ENCODE peak calls at places on chromosomes 7 and 10, in seven cellular contexts. M is K562, Q is HepG2, K is HCT116, Z is SK-N-SH, A is H1, E is GM12878. H is an unnamed sample.

GRCh38 chr10:38027992-38028391 is 17.5 kb downstream of the ZNF33A start:
- DNase-seq in K (peak), M (no peak), A (no peak), E (no peak), Q (no peak), Z (no peak), H (no peak)

GRCh38 chr10:3477683-3478082 is 305.1 kb upstream of the PITRM1 start:
- DNase-seq in K (no peak), M (no peak), E (peak), Q (no peak), A (no peak), Z (no peak), H (no peak)

GRCh38 chr10:91682912-91683311 is 50.0 kb upstream of the PPP1R3C start:
- DNase-seq in E (no peak), M (no peak), K (no peak), Q (no peak), Z (no peak), A (no peak), H (no peak)

GRCh38 chr7:83324596-83324995 is 161.9 kb upstream of the PCLO start:
- DNase-seq in E (no peak), Z (no peak), Q (no peak), M (no peak), A (no peak), K (no peak), H (no peak)

GRCh38 chr7:102456327-102456726 is 8.3 kb downstream of the ALKBH4 start:
- DNase-seq in M (no peak), Z (no peak), E (no peak), K (peak), Q (no peak), A (no peak), H (no peak)

GRCh38 chr10:103733002-103733419 is 122.4 kb downstream of the SH3PXD2A start:
- DNase-seq in Z (peak), M (no peak), E (no peak), K (no peak), Q (no peak), A (no peak), H (no peak)

GRCh38 chr7:27196287-27196739 is 3.6 kb downstream of the HOXA13 start:
- DNase-seq in Z (peak), Q (peak), E (peak), A (no peak), M (peak), K (no peak), H (peak)

GRCh38 chr7:13036256-13036765 is 348.9 kb downstream of the ARL4A start:
- DNase-seq in Z (no peak), A (no peak), Q (no peak), E (no peak), M (no peak), K (no peak), H (no peak)

GRCh38 chr7:20331912-20332317 is 1.2 kb downstream of the ITGB8 start:
- DNase-seq in K (no peak), Z (no peak), M (no peak), E (no peak), A (no peak), Q (no peak), H (no peak)

GRCh38 chr10:122478971-122479370 is 17.6 kb downstream of the HTRA1 start:
- DNase-seq in E (no peak), K (no peak), Q (no peak), Z (no peak), M (no peak), A (no peak), H (no peak)

GRCh38 chr10:115956225-115957009 is 316.6 kb downstream of the GFRA1 start:
- DNase-seq in Z (no peak), Q (no peak), M (no peak), K (no peak), A (no peak), E (no peak), H (no peak)

GRCh38 chr7:452791-453455 is 66.7 kb downstream of the PDGFA start:
- DNase-seq in K (no peak), Z (no peak), Q (no peak), M (no peak), E (no peak), A (no peak), H (no peak)

GRCh38 chr7:91243591-91244368 is 20.5 kb upstream of the FZD1 start:
- DNase-seq in E (no peak), K (no peak), A (no peak), M (no peak), Q (no peak), Z (no peak), H (no peak)

GRCh38 chr10:46231087-46231486 is 55.7 kb upstream of the ANTXRL start:
- DNase-seq in Q (no peak), Z (no peak), A (no peak), M (no peak), E (no peak), K (no peak), H (no peak)

GRCh38 chr10:9868499-9868898 is 1149.2 kb upstream of the CELF2 start:
- DNase-seq in A (no peak), Z (no peak), E (no peak), Q (no peak), M (no peak), K (no peak), H (no peak)

GRCh38 chr10:30786906-30787305 is 157.4 kb upstream of the LYZL2 start:
- DNase-seq in M (no peak), A (no peak), Z (no peak), E (no peak), Q (no peak), K (no peak), H (no peak)

GRCh38 chr10:30792025-30792424 is 162.5 kb upstream of the LYZL2 start:
- DNase-seq in Z (no peak), K (no peak), Q (no peak), E (no peak), M (no peak), A (no peak), H (no peak)

GRCh38 chr10:30793093-30793492 is 163.5 kb upstream of the LYZL2 start:
- DNase-seq in Z (no peak), Q (no peak), K (no peak), E (no peak), M (no peak), A (no peak), H (no peak)

GRCh38 chr10:30788307-30788706 is 158.8 kb upstream of the LYZL2 start:
- DNase-seq in E (no peak), Z (no peak), M (no peak), Q (no peak), A (no peak), K (no peak), H (no peak)

GRCh38 chr10:30791197-30791611 is 161.7 kb upstream of the LYZL2 start:
- DNase-seq in M (no peak), K (no peak), Z (no peak), A (no peak), Q (no peak), E (no peak), H (no peak)
- TF ChIP-seq JUND in M (no peak), K (no peak), Z (no peak), A (no peak), Q (no peak), E (no peak), H (no peak)

GRCh38 chr10:101935431-101935830 is 91.8 kb upstream of the KCNIP2 start:
- DNase-seq in Q (no peak), E (no peak), M (no peak), A (no peak), K (no peak), Z (no peak), H (no peak)

GRCh38 chr10:101939718-101940117 is 96.1 kb upstream of the KCNIP2 start:
- DNase-seq in Q (no peak), M (no peak), A (no peak), K (no peak), E (no peak), Z (no peak), H (no peak)

GRCh38 chr10:101940916-101941315 is 97.3 kb upstream of the KCNIP2 start:
- DNase-seq in Z (no peak), A (no peak), K (no peak), E (no peak), Q (no peak), M (no peak), H (no peak)

GRCh38 chr10:101939273-101939635 is 95.7 kb upstream of the KCNIP2 start:
- DNase-seq in K (peak), M (no peak), Z (no peak), A (no peak), E (no peak), Q (no peak), H (no peak)

GRCh38 chr10:101938316-101939272 is 95.0 kb upstream of the KCNIP2 start:
- DNase-seq in E (no peak), A (no peak), M (no peak), Q (no peak), Z (no peak), K (peak), H (no peak)
- TF ChIP-seq JUND in E (no peak), A (no peak), M (no peak), Q (no peak), Z (peak), K (peak), H (no peak)

GRCh38 chr7:5704534-5704922 is 76.9 kb downstream of the RNF216 start:
- DNase-seq in M (peak), Q (peak), A (peak), Z (peak), K (peak), E (no peak), H (peak)
- TF ChIP-seq JUND in M (no peak), Q (no peak), A (no peak), Z (no peak), K (no peak), E (no peak), H (no peak)

GRCh38 chr7:96591900-96592676 is 117.6 kb downstream of the SEM1 start:
- DNase-seq in E (no peak), A (peak), Z (no peak), M (no peak), Q (no peak), K (no peak), H (no peak)

GRCh38 chr7:96589038-96589437 is 120.6 kb downstream of the SEM1 start:
- DNase-seq in K (no peak), E (no peak), M (no peak), Q (no peak), Z (no peak), A (no peak), H (no peak)

GRCh38 chr7:96596120-96596826 is 113.4 kb downstream of the SEM1 start:
- DNase-seq in M (no peak), K (no peak), Z (peak), E (no peak), Q (no peak), A (no peak), H (no peak)

GRCh38 chr7:96591159-96591899 is 118.3 kb downstream of the SEM1 start:
- DNase-seq in Z (no peak), K (no peak), M (no peak), A (peak), Q (no peak), E (no peak), H (no peak)
- TF ChIP-seq JUND in Z (no peak), K (no peak), M (no peak), A (no peak), Q (no peak), E (no peak), H (no peak)

GRCh38 chr10:70285432-70285831 is 1.6 kb upstream of the NPFFR1 start:
- DNase-seq in A (no peak), K (no peak), Q (no peak), E (no peak), Z (no peak), M (no peak), H (no peak)
- TF ChIP-seq JUND in A (no peak), K (no peak), Q (no peak), E (no peak), Z (no peak), M (no peak), H (no peak)

GRCh38 chr10:131574707-131575430 is 263.3 kb upstream of the TCERG1L start:
- DNase-seq in K (no peak), A (no peak), Z (no peak), Q (no peak), M (no peak), E (no peak), H (no peak)

GRCh38 chr10:131571845-131572244 is 260.3 kb upstream of the TCERG1L start:
- DNase-seq in M (no peak), Z (no peak), A (no peak), E (no peak), Q (no peak), K (no peak), H (no peak)

GRCh38 chr10:131574363-131574706 is 262.8 kb upstream of the TCERG1L start:
- DNase-seq in E (no peak), M (no peak), Z (no peak), A (no peak), Q (no peak), K (no peak), H (no peak)

GRCh38 chr10:131571346-131571745 is 259.8 kb upstream of the TCERG1L start:
- DNase-seq in Z (no peak), E (no peak), M (no peak), Q (no peak), K (no peak), A (no peak), H (no peak)

DNA sequence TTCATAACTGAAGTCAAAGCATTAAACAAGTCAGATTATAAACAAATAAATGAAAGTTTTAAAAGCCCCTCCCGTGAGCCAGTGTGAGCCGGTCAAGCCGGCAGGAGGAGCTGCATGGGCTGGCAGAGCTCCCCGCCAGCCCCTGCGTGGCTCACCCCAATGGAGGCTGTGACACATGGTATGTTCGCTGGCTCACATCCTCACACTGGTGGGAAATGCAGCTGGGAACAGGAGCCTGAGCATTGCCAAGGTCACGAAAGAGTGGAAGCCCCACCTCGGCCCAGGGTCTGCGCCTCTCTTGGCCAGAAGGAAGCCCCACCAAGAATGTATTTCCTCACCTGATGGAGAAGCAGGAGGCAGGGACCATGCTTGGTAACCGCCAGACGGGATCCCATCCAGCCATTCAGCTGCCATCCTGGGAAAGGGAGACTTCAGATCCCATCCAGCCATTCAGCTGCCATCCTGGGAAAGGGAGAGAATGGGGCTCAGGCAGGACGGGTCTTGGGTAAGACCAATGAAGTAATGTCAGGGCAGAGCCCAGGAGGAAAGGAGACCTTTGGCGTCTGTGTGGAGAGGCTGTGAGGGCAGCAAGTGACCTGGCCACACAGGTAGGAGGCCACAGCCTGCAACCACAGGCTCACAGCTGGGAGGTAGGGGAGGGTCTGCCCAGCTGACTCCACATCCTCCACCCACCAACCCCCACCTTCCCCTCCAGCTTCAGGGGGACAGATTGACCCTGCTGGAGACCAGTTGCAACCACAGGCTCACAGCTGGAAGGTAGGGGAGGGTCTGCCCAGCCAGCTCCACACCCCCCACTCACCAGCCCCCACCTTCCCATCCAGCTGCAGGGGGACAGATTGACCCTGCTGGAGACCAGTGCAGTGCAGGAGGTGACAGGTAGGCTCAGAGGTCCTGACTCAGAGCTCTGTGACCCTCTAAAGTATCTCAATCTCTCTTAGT is 262.0 kb upstream of the TCERG1L start:
- DNase-seq in E (no peak), Z (no peak), M (no peak), K (no peak), A (no peak), Q (no peak), H (no peak)
- TF ChIP-seq JUND in E (no peak), Z (no peak), M (no peak), K (no peak), A (no peak), Q (no peak), H (no peak)

GRCh38 chr7:133824123-133824522 is 303.0 kb upstream of the LRGUK start:
- DNase-seq in Q (no peak), A (no peak), K (no peak), M (no peak), Z (no peak), E (no peak), H (no peak)

GRCh38 chr7:133830081-133830480 is 297.1 kb upstream of the LRGUK start:
- DNase-seq in A (no peak), M (peak), K (no peak), E (no peak), Z (no peak), Q (no peak), H (no peak)

GRCh38 chr7:133828906-133829305 is 298.2 kb upstream of the LRGUK start:
- DNase-seq in Z (no peak), E (no peak), K (no peak), Q (no peak), M (no peak), A (no peak), H (no peak)

GRCh38 chr7:133829336-133829897 is 297.7 kb upstream of the LRGUK start:
- DNase-seq in E (no peak), A (no peak), Z (no peak), Q (no peak), M (no peak), K (no peak), H (no peak)

DNA sequence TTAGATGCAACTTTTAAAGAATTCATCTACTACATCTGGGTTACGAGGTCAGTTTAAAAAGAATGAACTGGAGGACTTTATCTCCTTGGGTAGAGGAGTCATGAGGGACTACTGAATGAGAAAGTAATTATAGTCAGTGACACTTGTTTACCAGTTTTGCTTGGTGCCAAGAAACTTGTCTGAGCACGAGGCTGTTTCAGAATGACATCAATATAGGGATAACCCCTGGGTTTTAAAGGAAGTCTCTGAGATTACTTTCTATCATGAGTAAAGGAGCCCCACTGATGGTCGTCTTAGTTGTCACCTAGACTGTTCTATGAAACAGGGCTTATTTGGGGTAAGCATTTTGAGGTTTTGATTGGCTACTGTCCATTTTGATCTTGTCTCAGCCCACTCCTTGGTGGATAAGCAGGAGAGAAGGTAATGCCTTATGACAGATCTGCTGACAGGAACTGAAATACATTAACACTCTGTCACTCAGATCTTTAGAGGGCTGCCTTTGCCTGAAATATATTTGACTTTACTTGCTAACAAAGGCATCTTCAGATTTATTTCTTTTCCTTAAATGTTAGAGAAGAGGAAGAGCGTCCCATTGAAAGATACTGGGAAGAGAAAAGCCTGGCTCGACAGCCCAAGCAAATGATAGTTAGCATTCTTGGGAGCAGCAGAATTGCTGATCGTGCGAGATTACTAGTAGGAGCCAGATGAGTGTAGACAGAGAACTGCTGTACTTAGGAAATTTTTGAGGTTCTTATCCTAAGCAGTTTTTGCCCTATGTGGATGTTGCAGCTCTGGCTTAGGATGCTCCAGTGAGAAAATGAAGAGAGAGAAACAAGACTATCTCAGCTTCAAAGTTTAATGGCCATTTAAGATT is 299.2 kb upstream of the LRGUK start:
- DNase-seq in A (no peak), Z (no peak), K (no peak), M (no peak), Q (no peak), E (peak), H (no peak)
- TF ChIP-seq JUND in A (no peak), Z (no peak), K (no peak), M (no peak), Q (no peak), E (no peak), H (no peak)

GRCh38 chr10:43471929-43472720 is 35.2 kb downstream of the ZNF487 start:
- DNase-seq in A (no peak), Q (no peak), Z (no peak), E (no peak), M (no peak), K (no peak), H (no peak)
- TF ChIP-seq JUND in A (no peak), Q (no peak), Z (no peak), E (no peak), M (no peak), K (no peak), H (no peak)

GRCh38 chr10:51524041-51524440 is 175.4 kb downstream of the CSTF2T start:
- DNase-seq in Z (no peak), M (no peak), A (no peak), Q (no peak), K (no peak), E (no peak), H (no peak)

GRCh38 chr10:51528527-51528926 is 170.9 kb downstream of the CSTF2T start:
- DNase-seq in Q (no peak), M (no peak), Z (no peak), E (no peak), A (no peak), K (no peak), H (no peak)

GRCh38 chr10:51532044-51532443 is 167.4 kb downstream of the CSTF2T start:
- DNase-seq in Q (no peak), E (no peak), M (no peak), K (no peak), Z (no peak), A (no peak), H (no peak)

GRCh38 chr10:51530540-51530939 is 168.9 kb downstream of the CSTF2T start:
- DNase-seq in Q (no peak), E (no peak), K (no peak), M (no peak), Z (no peak), A (no peak), H (no peak)

GRCh38 chr10:51527806-51528205 is 171.6 kb downstream of the CSTF2T start:
- DNase-seq in K (no peak), M (no peak), A (no peak), Q (no peak), E (no peak), Z (no peak), H (no peak)
- TF ChIP-seq JUND in K (no peak), M (no peak), A (no peak), Q (no peak), E (no peak), Z (no peak), H (no peak)

GRCh38 chr7:132437730-132438129 is 138.5 kb downstream of the PLXNA4 start:
- DNase-seq in M (no peak), E (no peak), Q (no peak), K (no peak), Z (no peak), A (no peak), H (no peak)
- TF ChIP-seq JUND in M (no peak), E (no peak), Q (no peak), K (no peak), Z (no peak), A (no peak), H (no peak)

H was measured in T47D.